ENCODE peak calls at places on chromosomes 13 and 19, in four cellular contexts. R is stimulated activated naive CD8-positive, alpha-beta T cell treated with anti-CD3 and anti-CD28 coated beads, Interleukin-15, Interleukin-2, amounts not matched to agents 100 U/mL and 50 U/mL, for 24 hours; P is stimulated activated naive B cell treated with anti-CD40 and anti-IgM and Interleukin-4, amounts not matched to agents 10 μg/mL and 1 μg/mL and 100 μg/mL, for 72 hours; B is GM19239. M is an unnamed sample.

GRCh38 chr19:16135410-16136127 is 7.9 kb upstream of the HSH2D start:
- DNase-seq in P (no peak), B (no peak), R (no peak), M (no peak)

GRCh38 chr13:74145249-74145970 is 11.2 kb upstream of the KLF12 start:
- DNase-seq in B (no peak), R (no peak), P (no peak), M (no peak)

GRCh38 chr13:23928985-23929384 is 31.7 kb upstream of the C1QTNF9B start:
- DNase-seq in R (no peak), P (no peak), B (no peak), M (no peak)

GRCh38 chr19:34173145-34173956 is 1.0 kb downstream of the LSM14A start:
- DNase-seq in P (no peak), B (no peak), R (peak), M (no peak)

GRCh38 chr19:17555929-17556813 is 722 bp downstream of the COLGALT1 start:
- DNase-seq in P (peak), B (peak), R (peak), M (no peak)

GRCh38 chr19:6219592-6220290 is 60.0 kb downstream of the MLLT1 start:
- DNase-seq in R (no peak), P (no peak), B (no peak), M (no peak)

GRCh38 chr13:29761815-29762214 is 88.6 kb downstream of the UBL3 start:
- DNase-seq in R (no peak), P (no peak), B (no peak), M (no peak)

GRCh38 chr13:32147976-32148375 is 116.4 kb downstream of the FRY start:
- DNase-seq in B (no peak), R (no peak), P (no peak), M (no peak)

GRCh38 chr19:406999-407491 is 1.9 kb downstream of the C2CD4C start:
- DNase-seq in B (no peak), P (no peak), R (no peak), M (no peak)

GRCh38 chr13:96032717-96033116 is 20.5 kb downstream of the UGGT2 start:
- DNase-seq in B (no peak), R (no peak), P (no peak), M (no peak)

GRCh38 chr13:77171451-77171850 is 144.5 kb upstream of the FBXL3 start:
- DNase-seq in B (no peak), R (no peak), P (no peak), M (no peak)

GRCh38 chr13:76991432-76991795 is 467 bp upstream of the CLN5 start:
- DNase-seq in R (peak), B (peak), P (no peak), M (no peak)

GRCh38 chr13:76965759-76966421 is 17.6 kb downstream of the ACOD1 start:
- DNase-seq in R (no peak), B (no peak), P (no peak), M (no peak)